ENCODE peak calls at places on chromosomes 5 and 9, in four cellular contexts. One of them, this sample, is unnamed.

GRCh38 chr5:159448-160172 is 31.7 kb upstream of the LRRC14B start:
- DNase-seq in K562: no peak
- DNase-seq in HepG2: no peak
- DNase-seq in GM12878: no peak
- DNase-seq in this sample: no peak

GRCh38 chr5:127398508-127398907 is 107.9 kb downstream of the MEGF10 start:
- DNase-seq in K562: no peak
- DNase-seq in HepG2: no peak
- DNase-seq in GM12878: no peak
- DNase-seq in this sample: no peak

GRCh38 chr9:112640311-112640710 is 77.6 kb downstream of the INIP start:
- DNase-seq in K562: no peak
- DNase-seq in HepG2: no peak
- DNase-seq in GM12878: no peak
- DNase-seq in this sample: no peak

GRCh38 chr5:109989994-109990722 is 300.4 kb downstream of the MAN2A1 start:
- DNase-seq in K562: no peak
- DNase-seq in HepG2: peak
- DNase-seq in GM12878: no peak
- DNase-seq in this sample: no peak

GRCh38 chr5:31531543-31531887 is 378 bp downstream of the DROSHA start:
- DNase-seq in K562: peak
- DNase-seq in HepG2: peak
- DNase-seq in GM12878: no peak
- DNase-seq in this sample: no peak

GRCh38 chr9:131817627-131818026 is 77.8 kb upstream of the RAPGEF1 start:
- DNase-seq in K562: no peak
- DNase-seq in HepG2: no peak
- DNase-seq in GM12878: no peak
- DNase-seq in this sample: no peak

GRCh38 chr9:135365013-135365768 is 114.4 kb upstream of the PPP1R26 start:
- DNase-seq in K562: no peak
- DNase-seq in HepG2: no peak
- DNase-seq in GM12878: no peak
- DNase-seq in this sample: no peak

GRCh38 chr5:178590924-178591423 is 781 bp upstream of the COL23A1 start:
- DNase-seq in K562: no peak
- DNase-seq in HepG2: no peak
- DNase-seq in GM12878: no peak
- DNase-seq in this sample: no peak

GRCh38 chr9:128809831-128810230 is 8.5 kb upstream of the ENDOG start:
- DNase-seq in K562: no peak
- DNase-seq in HepG2: no peak
- DNase-seq in GM12878: no peak
- DNase-seq in this sample: no peak

GRCh38 chr9:14500705-14501104 is 186.8 kb upstream of the NFIB start:
- DNase-seq in K562: no peak
- DNase-seq in HepG2: no peak
- DNase-seq in GM12878: no peak
- DNase-seq in this sample: no peak

GRCh38 chr9:114120192-114121014 is 21.3 kb upstream of the KIF12 start:
- DNase-seq in K562: no peak
- DNase-seq in HepG2: no peak
- DNase-seq in GM12878: no peak
- DNase-seq in this sample: no peak

GRCh38 chr5:125381290-125381689 is 634.9 kb upstream of the ZNF608 start:
- DNase-seq in K562: no peak
- DNase-seq in HepG2: no peak
- DNase-seq in GM12878: no peak
- DNase-seq in this sample: no peak

GRCh38 chr9:12961276-12961809 is 186.5 kb downstream of the LURAP1L start:
- DNase-seq in K562: no peak
- DNase-seq in HepG2: no peak
- DNase-seq in GM12878: no peak
- DNase-seq in this sample: no peak

GRCh38 chr5:127515693-127516440 is 1.6 kb upstream of the PRRC1 start:
- DNase-seq in K562: no peak
- DNase-seq in HepG2: peak
- DNase-seq in GM12878: no peak
- DNase-seq in this sample: no peak

GRCh38 chr9:98375138-98375726 is 119.8 kb upstream of the TBC1D2 start:
- DNase-seq in K562: peak
- DNase-seq in HepG2: no peak
- DNase-seq in GM12878: no peak
- DNase-seq in this sample: no peak
- TF ChIP-seq HDAC2 in K562: no peak
- TF ChIP-seq HDAC2 in HepG2: no peak
- TF ChIP-seq HDAC2 in GM12878: no peak
- TF ChIP-seq HDAC2 in this sample: no peak

GRCh38 chr9:26319859-26320258 is 572.7 kb downstream of the CAAP1 start:
- DNase-seq in K562: no peak
- DNase-seq in HepG2: no peak
- DNase-seq in GM12878: no peak
- DNase-seq in this sample: no peak

GRCh38 chr9:26326473-26327044 is 566.0 kb downstream of the CAAP1 start:
- DNase-seq in K562: no peak
- DNase-seq in HepG2: peak
- DNase-seq in GM12878: peak
- DNase-seq in this sample: peak

GRCh38 chr9:26321935-26322334 is 570.7 kb downstream of the CAAP1 start:
- DNase-seq in K562: no peak
- DNase-seq in HepG2: no peak
- DNase-seq in GM12878: no peak
- DNase-seq in this sample: no peak

GRCh38 chr9:26329974-26330373 is 562.6 kb downstream of the CAAP1 start:
- DNase-seq in K562: no peak
- DNase-seq in HepG2: peak
- DNase-seq in GM12878: no peak
- DNase-seq in this sample: no peak

GRCh38 chr9:26324787-26325186 is 567.8 kb downstream of the CAAP1 start:
- DNase-seq in K562: no peak
- DNase-seq in HepG2: no peak
- DNase-seq in GM12878: no peak
- DNase-seq in this sample: no peak
- TF ChIP-seq ATF3 in K562: no peak
- TF ChIP-seq ATF3 in HepG2: no peak
- TF ChIP-seq ATF3 in GM12878: no peak
- TF ChIP-seq ATF3 in this sample: no peak

GRCh38 chr5:28284788-28285187 is 1246.4 kb upstream of the CDH9 start:
- DNase-seq in K562: no peak
- DNase-seq in HepG2: no peak
- DNase-seq in GM12878: no peak
- DNase-seq in this sample: no peak
- TF ChIP-seq HDAC2 in K562: no peak
- TF ChIP-seq HDAC2 in HepG2: no peak
- TF ChIP-seq HDAC2 in GM12878: no peak
- TF ChIP-seq HDAC2 in this sample: no peak

DNA sequence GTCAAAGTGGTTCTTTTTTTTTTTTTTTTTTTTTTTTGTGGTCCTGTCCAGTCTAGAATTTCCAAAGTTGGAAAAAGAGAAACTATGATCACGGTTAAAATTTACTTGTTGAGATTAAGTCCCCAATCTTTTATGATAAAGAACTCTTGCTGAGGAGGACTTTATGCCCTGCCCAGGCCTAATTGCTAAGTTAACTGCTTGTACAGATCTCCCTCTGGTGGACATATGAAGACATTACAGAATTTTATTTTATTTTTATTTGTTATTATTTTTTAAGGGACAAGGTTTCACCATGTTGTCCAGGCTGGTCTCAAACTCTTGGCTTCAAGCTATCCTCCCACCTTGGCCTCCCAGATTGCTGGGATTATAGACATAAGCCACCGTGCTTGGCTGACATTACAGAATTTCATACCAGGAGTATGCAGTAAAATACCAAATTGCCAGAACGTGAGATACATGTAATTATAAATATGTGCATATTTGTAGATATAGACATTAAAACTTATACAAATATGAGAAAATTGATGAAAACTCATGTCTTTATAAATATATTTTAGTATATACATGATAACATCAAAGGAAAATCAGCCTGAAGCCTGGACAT is 91.2 kb downstream of the RFK start:
- DNase-seq in K562: peak
- DNase-seq in HepG2: peak
- DNase-seq in GM12878: no peak
- DNase-seq in this sample: no peak
- TF ChIP-seq ATF3 in K562: no peak
- TF ChIP-seq ATF3 in HepG2: no peak
- TF ChIP-seq ATF3 in GM12878: no peak
- TF ChIP-seq ATF3 in this sample: no peak

GRCh38 chr5:61659221-61659696 is 327.2 kb downstream of the ZSWIM6 start:
- DNase-seq in K562: no peak
- DNase-seq in HepG2: no peak
- DNase-seq in GM12878: no peak
- DNase-seq in this sample: peak
- TF ChIP-seq HDAC2 in K562: no peak
- TF ChIP-seq HDAC2 in HepG2: no peak
- TF ChIP-seq HDAC2 in GM12878: no peak
- TF ChIP-seq HDAC2 in this sample: no peak

DNA sequence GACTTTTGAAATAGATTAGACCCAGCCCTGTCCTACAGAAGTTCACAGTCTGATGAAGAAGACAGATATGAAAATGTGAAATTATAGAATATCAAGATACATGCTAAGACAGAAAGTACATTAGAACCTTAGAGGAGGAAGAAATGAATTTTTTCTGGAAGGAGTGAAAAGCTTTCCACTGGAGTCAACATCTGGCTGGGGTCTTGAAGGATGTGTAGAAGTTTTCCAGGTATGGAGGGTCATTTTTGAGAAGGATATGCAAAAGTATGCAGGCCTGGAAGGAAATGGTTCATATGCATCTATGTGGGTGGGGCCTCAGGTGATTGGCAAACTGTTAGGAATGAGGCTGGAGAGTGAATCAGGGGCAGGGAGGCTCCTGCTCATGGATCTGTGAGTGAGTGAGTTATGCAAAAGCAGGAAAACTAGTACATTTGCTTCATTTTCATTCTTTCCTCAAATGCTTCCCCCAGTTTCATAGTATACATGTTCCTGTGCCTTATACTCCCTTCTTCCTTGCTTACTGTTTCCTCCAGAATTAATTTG is 142.3 kb downstream of the GRIA1 start:
- DNase-seq in K562: no peak
- DNase-seq in HepG2: no peak
- DNase-seq in GM12878: no peak
- DNase-seq in this sample: no peak
- TF ChIP-seq ATF3 in K562: no peak
- TF ChIP-seq ATF3 in HepG2: no peak
- TF ChIP-seq ATF3 in GM12878: no peak
- TF ChIP-seq ATF3 in this sample: no peak

GRCh38 chr5:116738948-116739339 is 164.3 kb upstream of the SEMA6A start:
- DNase-seq in K562: no peak
- DNase-seq in HepG2: no peak
- DNase-seq in GM12878: no peak
- DNase-seq in this sample: no peak

GRCh38 chr5:116734717-116735072 is 160.1 kb upstream of the SEMA6A start:
- DNase-seq in K562: no peak
- DNase-seq in HepG2: no peak
- DNase-seq in GM12878: no peak
- DNase-seq in this sample: no peak

GRCh38 chr5:116733995-116734716 is 159.5 kb upstream of the SEMA6A start:
- DNase-seq in K562: no peak
- DNase-seq in HepG2: no peak
- DNase-seq in GM12878: no peak
- DNase-seq in this sample: peak

GRCh38 chr5:116738270-116738947 is 163.8 kb upstream of the SEMA6A start:
- DNase-seq in K562: no peak
- DNase-seq in HepG2: no peak
- DNase-seq in GM12878: no peak
- DNase-seq in this sample: no peak

DNA sequence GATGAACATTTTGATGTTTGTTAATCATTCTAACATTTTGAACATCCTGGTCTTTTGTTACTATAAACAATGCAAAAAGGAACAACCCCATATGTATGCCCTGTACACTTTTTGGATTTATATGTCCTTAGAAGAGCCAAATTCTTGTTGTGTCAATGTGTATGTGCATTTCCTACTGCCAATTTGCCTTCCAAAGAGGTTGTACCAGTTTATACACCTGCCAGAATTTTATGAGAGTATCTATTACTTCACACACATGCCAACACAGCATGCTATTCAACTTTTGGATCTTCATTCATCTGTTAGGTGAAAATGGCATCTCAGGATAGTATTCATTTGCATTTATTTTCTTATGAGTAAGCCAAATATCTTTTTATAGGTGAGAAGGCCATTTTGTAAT is 162.0 kb upstream of the SEMA6A start:
- DNase-seq in K562: no peak
- DNase-seq in HepG2: no peak
- DNase-seq in GM12878: no peak
- DNase-seq in this sample: no peak
- TF ChIP-seq HDAC2 in K562: no peak
- TF ChIP-seq HDAC2 in HepG2: no peak
- TF ChIP-seq HDAC2 in GM12878: no peak
- TF ChIP-seq HDAC2 in this sample: no peak

This sample was measured in H1.